ENCODE peak calls at places on chromosomes 7 and 10, in nine cellular contexts. One of them, this sample, is unnamed.

GRCh38 chr10:32068569-32068968 is 12.3 kb upstream of the KIF5B start:
- DNase-seq in left ventricle myocardium inferior: no peak
- DNase-seq in DMS153: no peak
- DNase-seq in endothelial cell: no peak
- DNase-seq in fibroblast of pulmonary artery: no peak
- DNase-seq in HuH-7: no peak
- DNase-seq in hypothalamus: no peak
- DNase-seq in activated naive CD4-positive, alpha-beta T cell treated with anti-CD3 and anti-CD28 coated beads for 36 hours: no peak
- DNase-seq in sigmoid colon: no peak
- DNase-seq in this sample: no peak

GRCh38 chr7:154584352-154585252 is 418.3 kb downstream of the PAXIP1 start:
- DNase-seq in sigmoid colon: no peak
- DNase-seq in fibroblast of pulmonary artery: no peak
- DNase-seq in left ventricle myocardium inferior: no peak
- DNase-seq in hypothalamus: no peak
- DNase-seq in activated naive CD4-positive, alpha-beta T cell treated with anti-CD3 and anti-CD28 coated beads for 36 hours: no peak
- DNase-seq in HuH-7: no peak
- DNase-seq in DMS153: no peak
- DNase-seq in endothelial cell: no peak
- DNase-seq in this sample: no peak

GRCh38 chr10:126115861-126116260 is 219.5 kb downstream of the FANK1 start:
- DNase-seq in activated naive CD4-positive, alpha-beta T cell treated with anti-CD3 and anti-CD28 coated beads for 36 hours: no peak
- DNase-seq in left ventricle myocardium inferior: no peak
- DNase-seq in hypothalamus: no peak
- DNase-seq in fibroblast of pulmonary artery: no peak
- DNase-seq in HuH-7: no peak
- DNase-seq in sigmoid colon: no peak
- DNase-seq in endothelial cell: no peak
- DNase-seq in DMS153: no peak
- DNase-seq in this sample: no peak

GRCh38 chr7:93048136-93048930 is 69.4 kb downstream of the SAMD9 start:
- DNase-seq in DMS153: no peak
- DNase-seq in fibroblast of pulmonary artery: peak
- DNase-seq in left ventricle myocardium inferior: no peak
- DNase-seq in HuH-7: no peak
- DNase-seq in sigmoid colon: no peak
- DNase-seq in hypothalamus: no peak
- DNase-seq in activated naive CD4-positive, alpha-beta T cell treated with anti-CD3 and anti-CD28 coated beads for 36 hours: no peak
- DNase-seq in endothelial cell: no peak
- DNase-seq in this sample: no peak

GRCh38 chr10:129993621-129994020 is 29.5 kb upstream of the EBF3 start:
- DNase-seq in sigmoid colon: no peak
- DNase-seq in hypothalamus: no peak
- DNase-seq in left ventricle myocardium inferior: no peak
- DNase-seq in fibroblast of pulmonary artery: no peak
- DNase-seq in activated naive CD4-positive, alpha-beta T cell treated with anti-CD3 and anti-CD28 coated beads for 36 hours: no peak
- DNase-seq in HuH-7: no peak
- DNase-seq in DMS153: no peak
- DNase-seq in endothelial cell: no peak
- DNase-seq in this sample: no peak

GRCh38 chr7:127478040-127478386 is 85.5 kb upstream of the ZNF800 start:
- DNase-seq in DMS153: no peak
- DNase-seq in endothelial cell: no peak
- DNase-seq in hypothalamus: no peak
- DNase-seq in left ventricle myocardium inferior: no peak
- DNase-seq in fibroblast of pulmonary artery: no peak
- DNase-seq in HuH-7: no peak
- DNase-seq in activated naive CD4-positive, alpha-beta T cell treated with anti-CD3 and anti-CD28 coated beads for 36 hours: no peak
- DNase-seq in sigmoid colon: no peak
- DNase-seq in this sample: no peak

GRCh38 chr7:2843191-2843685 is 870 bp downstream of the GNA12 start:
- DNase-seq in HuH-7: no peak
- DNase-seq in left ventricle myocardium inferior: no peak
- DNase-seq in fibroblast of pulmonary artery: no peak
- DNase-seq in hypothalamus: no peak
- DNase-seq in endothelial cell: no peak
- DNase-seq in sigmoid colon: no peak
- DNase-seq in DMS153: no peak
- DNase-seq in activated naive CD4-positive, alpha-beta T cell treated with anti-CD3 and anti-CD28 coated beads for 36 hours: no peak
- DNase-seq in this sample: peak

GRCh38 chr7:103076767-103077166 is 1.8 kb downstream of the ARMC10 start:
- DNase-seq in DMS153: no peak
- DNase-seq in HuH-7: no peak
- DNase-seq in left ventricle myocardium inferior: no peak
- DNase-seq in endothelial cell: no peak
- DNase-seq in activated naive CD4-positive, alpha-beta T cell treated with anti-CD3 and anti-CD28 coated beads for 36 hours: no peak
- DNase-seq in sigmoid colon: no peak
- DNase-seq in hypothalamus: no peak
- DNase-seq in fibroblast of pulmonary artery: peak
- DNase-seq in this sample: peak

GRCh38 chr7:158345731-158346130 is 241.9 kb downstream of the PTPRN2 start:
- DNase-seq in DMS153: no peak
- DNase-seq in sigmoid colon: peak
- DNase-seq in endothelial cell: no peak
- DNase-seq in activated naive CD4-positive, alpha-beta T cell treated with anti-CD3 and anti-CD28 coated beads for 36 hours: no peak
- DNase-seq in HuH-7: no peak
- DNase-seq in fibroblast of pulmonary artery: no peak
- DNase-seq in hypothalamus: no peak
- DNase-seq in left ventricle myocardium inferior: no peak
- DNase-seq in this sample: no peak

GRCh38 chr10:86504510-86504909 is 17.1 kb downstream of the WAPL start:
- DNase-seq in activated naive CD4-positive, alpha-beta T cell treated with anti-CD3 and anti-CD28 coated beads for 36 hours: no peak
- DNase-seq in hypothalamus: no peak
- DNase-seq in HuH-7: no peak
- DNase-seq in endothelial cell: no peak
- DNase-seq in sigmoid colon: no peak
- DNase-seq in fibroblast of pulmonary artery: no peak
- DNase-seq in left ventricle myocardium inferior: no peak
- DNase-seq in DMS153: no peak
- DNase-seq in this sample: no peak

GRCh38 chr10:73614711-73615110 is 23.6 kb upstream of the USP54 start:
- DNase-seq in endothelial cell: no peak
- DNase-seq in left ventricle myocardium inferior: no peak
- DNase-seq in HuH-7: no peak
- DNase-seq in hypothalamus: no peak
- DNase-seq in fibroblast of pulmonary artery: no peak
- DNase-seq in activated naive CD4-positive, alpha-beta T cell treated with anti-CD3 and anti-CD28 coated beads for 36 hours: no peak
- DNase-seq in sigmoid colon: no peak
- DNase-seq in DMS153: no peak
- DNase-seq in this sample: no peak

GRCh38 chr7:118109607-118110006 is 74.4 kb upstream of the LSM8 start:
- DNase-seq in DMS153: peak
- DNase-seq in sigmoid colon: no peak
- DNase-seq in HuH-7: no peak
- DNase-seq in hypothalamus: no peak
- DNase-seq in left ventricle myocardium inferior: no peak
- DNase-seq in activated naive CD4-positive, alpha-beta T cell treated with anti-CD3 and anti-CD28 coated beads for 36 hours: no peak
- DNase-seq in endothelial cell: no peak
- DNase-seq in fibroblast of pulmonary artery: no peak
- DNase-seq in this sample: no peak

GRCh38 chr10:19158358-19158757 is 109.8 kb downstream of the MALRD1 start:
- DNase-seq in left ventricle myocardium inferior: no peak
- DNase-seq in hypothalamus: no peak
- DNase-seq in endothelial cell: no peak
- DNase-seq in sigmoid colon: no peak
- DNase-seq in HuH-7: no peak
- DNase-seq in DMS153: no peak
- DNase-seq in fibroblast of pulmonary artery: no peak
- DNase-seq in activated naive CD4-positive, alpha-beta T cell treated with anti-CD3 and anti-CD28 coated beads for 36 hours: no peak
- DNase-seq in this sample: no peak

GRCh38 chr10:89693176-89693575 is 8.2 kb upstream of the KIF20B start:
- DNase-seq in left ventricle myocardium inferior: no peak
- DNase-seq in fibroblast of pulmonary artery: no peak
- DNase-seq in activated naive CD4-positive, alpha-beta T cell treated with anti-CD3 and anti-CD28 coated beads for 36 hours: no peak
- DNase-seq in DMS153: no peak
- DNase-seq in HuH-7: no peak
- DNase-seq in endothelial cell: no peak
- DNase-seq in hypothalamus: no peak
- DNase-seq in sigmoid colon: no peak
- DNase-seq in this sample: no peak

GRCh38 chr7:103856929-103857328 is 132.5 kb downstream of the RELN start:
- DNase-seq in fibroblast of pulmonary artery: no peak
- DNase-seq in activated naive CD4-positive, alpha-beta T cell treated with anti-CD3 and anti-CD28 coated beads for 36 hours: no peak
- DNase-seq in sigmoid colon: no peak
- DNase-seq in DMS153: peak
- DNase-seq in HuH-7: no peak
- DNase-seq in hypothalamus: no peak
- DNase-seq in endothelial cell: no peak
- DNase-seq in left ventricle myocardium inferior: no peak
- DNase-seq in this sample: no peak

GRCh38 chr10:2700626-2701305 is 366.6 kb upstream of the PFKP start:
- DNase-seq in left ventricle myocardium inferior: no peak
- DNase-seq in sigmoid colon: no peak
- DNase-seq in HuH-7: no peak
- DNase-seq in endothelial cell: no peak
- DNase-seq in fibroblast of pulmonary artery: no peak
- DNase-seq in DMS153: no peak
- DNase-seq in activated naive CD4-positive, alpha-beta T cell treated with anti-CD3 and anti-CD28 coated beads for 36 hours: no peak
- DNase-seq in hypothalamus: no peak
- DNase-seq in this sample: no peak

GRCh38 chr10:128440513-128441160 is 314.4 kb upstream of the MKI67 start:
- DNase-seq in fibroblast of pulmonary artery: no peak
- DNase-seq in hypothalamus: no peak
- DNase-seq in sigmoid colon: peak
- DNase-seq in HuH-7: no peak
- DNase-seq in DMS153: no peak
- DNase-seq in endothelial cell: no peak
- DNase-seq in activated naive CD4-positive, alpha-beta T cell treated with anti-CD3 and anti-CD28 coated beads for 36 hours: no peak
- DNase-seq in left ventricle myocardium inferior: no peak
- DNase-seq in this sample: no peak

GRCh38 chr7:43648725-43649406 is 66.0 kb downstream of the STK17A start:
- DNase-seq in DMS153: peak
- DNase-seq in hypothalamus: no peak
- DNase-seq in HuH-7: no peak
- DNase-seq in fibroblast of pulmonary artery: peak
- DNase-seq in left ventricle myocardium inferior: no peak
- DNase-seq in endothelial cell: no peak
- DNase-seq in activated naive CD4-positive, alpha-beta T cell treated with anti-CD3 and anti-CD28 coated beads for 36 hours: peak
- DNase-seq in sigmoid colon: no peak
- DNase-seq in this sample: peak

GRCh38 chr7:106773228-106773627 is 91.9 kb upstream of the PIK3CG start:
- DNase-seq in endothelial cell: no peak
- DNase-seq in sigmoid colon: no peak
- DNase-seq in DMS153: no peak
- DNase-seq in hypothalamus: no peak
- DNase-seq in activated naive CD4-positive, alpha-beta T cell treated with anti-CD3 and anti-CD28 coated beads for 36 hours: no peak
- DNase-seq in HuH-7: no peak
- DNase-seq in left ventricle myocardium inferior: no peak
- DNase-seq in fibroblast of pulmonary artery: no peak
- DNase-seq in this sample: no peak

GRCh38 chr7:25926891-25927625 is 224.9 kb upstream of the NFE2L3 start:
- DNase-seq in HuH-7: no peak
- DNase-seq in activated naive CD4-positive, alpha-beta T cell treated with anti-CD3 and anti-CD28 coated beads for 36 hours: no peak
- DNase-seq in DMS153: no peak
- DNase-seq in fibroblast of pulmonary artery: no peak
- DNase-seq in sigmoid colon: no peak
- DNase-seq in left ventricle myocardium inferior: no peak
- DNase-seq in hypothalamus: no peak
- DNase-seq in endothelial cell: no peak
- DNase-seq in this sample: no peak

GRCh38 chr7:150404172-150404784 is 25.1 kb downstream of the ZNF775 start:
- DNase-seq in DMS153: no peak
- DNase-seq in sigmoid colon: peak
- DNase-seq in HuH-7: no peak
- DNase-seq in activated naive CD4-positive, alpha-beta T cell treated with anti-CD3 and anti-CD28 coated beads for 36 hours: no peak
- DNase-seq in hypothalamus: no peak
- DNase-seq in fibroblast of pulmonary artery: peak
- DNase-seq in endothelial cell: no peak
- DNase-seq in left ventricle myocardium inferior: no peak
- DNase-seq in this sample: no peak

GRCh38 chr10:23141995-23142394 is 46.6 kb downstream of the MSRB2 start:
- DNase-seq in left ventricle myocardium inferior: no peak
- DNase-seq in hypothalamus: no peak
- DNase-seq in HuH-7: no peak
- DNase-seq in activated naive CD4-positive, alpha-beta T cell treated with anti-CD3 and anti-CD28 coated beads for 36 hours: no peak
- DNase-seq in endothelial cell: no peak
- DNase-seq in DMS153: no peak
- DNase-seq in fibroblast of pulmonary artery: no peak
- DNase-seq in sigmoid colon: no peak
- DNase-seq in this sample: no peak

GRCh38 chr7:18290865-18291264 is 204.7 kb upstream of the HDAC9 start:
- DNase-seq in activated naive CD4-positive, alpha-beta T cell treated with anti-CD3 and anti-CD28 coated beads for 36 hours: no peak
- DNase-seq in endothelial cell: no peak
- DNase-seq in hypothalamus: no peak
- DNase-seq in left ventricle myocardium inferior: no peak
- DNase-seq in HuH-7: no peak
- DNase-seq in fibroblast of pulmonary artery: peak
- DNase-seq in DMS153: no peak
- DNase-seq in sigmoid colon: no peak
- DNase-seq in this sample: no peak

GRCh38 chr7:29189743-29190201 is 4.8 kb upstream of the CHN2 start:
- DNase-seq in DMS153: peak
- DNase-seq in endothelial cell: peak
- DNase-seq in sigmoid colon: peak
- DNase-seq in activated naive CD4-positive, alpha-beta T cell treated with anti-CD3 and anti-CD28 coated beads for 36 hours: peak
- DNase-seq in HuH-7: peak
- DNase-seq in fibroblast of pulmonary artery: peak
- DNase-seq in left ventricle myocardium inferior: peak
- DNase-seq in hypothalamus: peak
- DNase-seq in this sample: peak

GRCh38 chr7:14717711-14718304 is 184.7 kb downstream of the DGKB start:
- DNase-seq in left ventricle myocardium inferior: no peak
- DNase-seq in endothelial cell: no peak
- DNase-seq in fibroblast of pulmonary artery: peak
- DNase-seq in hypothalamus: no peak
- DNase-seq in sigmoid colon: no peak
- DNase-seq in HuH-7: peak
- DNase-seq in DMS153: peak
- DNase-seq in activated naive CD4-positive, alpha-beta T cell treated with anti-CD3 and anti-CD28 coated beads for 36 hours: no peak
- DNase-seq in this sample: no peak

GRCh38 chr10:110682348-110682747 is 38.2 kb downstream of the RBM20 start:
- DNase-seq in activated naive CD4-positive, alpha-beta T cell treated with anti-CD3 and anti-CD28 coated beads for 36 hours: no peak
- DNase-seq in endothelial cell: no peak
- DNase-seq in DMS153: no peak
- DNase-seq in fibroblast of pulmonary artery: no peak
- DNase-seq in sigmoid colon: no peak
- DNase-seq in HuH-7: no peak
- DNase-seq in hypothalamus: no peak
- DNase-seq in left ventricle myocardium inferior: no peak
- DNase-seq in this sample: no peak

GRCh38 chr10:26799342-26799741 is 61.4 kb downstream of the ABI1 start:
- DNase-seq in endothelial cell: no peak
- DNase-seq in DMS153: no peak
- DNase-seq in activated naive CD4-positive, alpha-beta T cell treated with anti-CD3 and anti-CD28 coated beads for 36 hours: peak
- DNase-seq in HuH-7: no peak
- DNase-seq in sigmoid colon: no peak
- DNase-seq in left ventricle myocardium inferior: no peak
- DNase-seq in fibroblast of pulmonary artery: no peak
- DNase-seq in hypothalamus: no peak
- DNase-seq in this sample: peak

GRCh38 chr10:3825244-3825643 is 40.2 kb upstream of the KLF6 start:
- DNase-seq in fibroblast of pulmonary artery: peak
- DNase-seq in endothelial cell: no peak
- DNase-seq in hypothalamus: no peak
- DNase-seq in activated naive CD4-positive, alpha-beta T cell treated with anti-CD3 and anti-CD28 coated beads for 36 hours: no peak
- DNase-seq in sigmoid colon: no peak
- DNase-seq in DMS153: no peak
- DNase-seq in left ventricle myocardium inferior: no peak
- DNase-seq in HuH-7: peak
- DNase-seq in this sample: no peak

GRCh38 chr7:151368136-151368571 is 26.5 kb downstream of the NUB1 start:
- DNase-seq in fibroblast of pulmonary artery: peak
- DNase-seq in sigmoid colon: peak
- DNase-seq in HuH-7: peak
- DNase-seq in activated naive CD4-positive, alpha-beta T cell treated with anti-CD3 and anti-CD28 coated beads for 36 hours: peak
- DNase-seq in endothelial cell: peak
- DNase-seq in hypothalamus: peak
- DNase-seq in DMS153: peak
- DNase-seq in left ventricle myocardium inferior: peak
- DNase-seq in this sample: peak

GRCh38 chr7:129553861-129554530 is 51.7 kb downstream of the SMKR1 start:
- DNase-seq in sigmoid colon: no peak
- DNase-seq in activated naive CD4-positive, alpha-beta T cell treated with anti-CD3 and anti-CD28 coated beads for 36 hours: peak
- DNase-seq in HuH-7: no peak
- DNase-seq in DMS153: peak
- DNase-seq in hypothalamus: no peak
- DNase-seq in endothelial cell: no peak
- DNase-seq in left ventricle myocardium inferior: no peak
- DNase-seq in fibroblast of pulmonary artery: no peak
- DNase-seq in this sample: peak

GRCh38 chr7:44980393-44981034 is 1.7 kb upstream of the MYO1G start:
- DNase-seq in hypothalamus: no peak
- DNase-seq in left ventricle myocardium inferior: no peak
- DNase-seq in DMS153: no peak
- DNase-seq in fibroblast of pulmonary artery: peak
- DNase-seq in endothelial cell: no peak
- DNase-seq in sigmoid colon: no peak
- DNase-seq in HuH-7: no peak
- DNase-seq in activated naive CD4-positive, alpha-beta T cell treated with anti-CD3 and anti-CD28 coated beads for 36 hours: peak
- DNase-seq in this sample: peak